ENCODE peak calls at places on chromosome 5, in seven cellular contexts. One of them, this sample, is unnamed. For H3K36me3, the result is how much of the 10 kb centered on the place peaks cover.

GRCh38 chr5:29796018-29796417 is 1397.5 kb upstream of the CDH6 start:
- DNase-seq in IMR-90: no peak
- DNase-seq in breast epithelium: no peak
- DNase-seq in esophagus squamous epithelium: no peak
- DNase-seq in testis: no peak
- DNase-seq in heart left ventricle: no peak
- DNase-seq in tibial nerve: no peak
- DNase-seq in this sample: no peak

GRCh38 chr5:125584119-125584518 is 837.7 kb upstream of the ZNF608 start:
- DNase-seq in IMR-90: no peak
- DNase-seq in breast epithelium: no peak
- DNase-seq in esophagus squamous epithelium: no peak
- DNase-seq in testis: no peak
- DNase-seq in heart left ventricle: no peak
- DNase-seq in tibial nerve: peak
- DNase-seq in this sample: no peak

GRCh38 chr5:122195784-122196394 is 66.5 kb downstream of the ZNF474 start:
- DNase-seq in IMR-90: peak
- DNase-seq in breast epithelium: no peak
- DNase-seq in esophagus squamous epithelium: no peak
- DNase-seq in testis: peak
- DNase-seq in heart left ventricle: no peak
- DNase-seq in tibial nerve: peak
- DNase-seq in this sample: no peak

GRCh38 chr5:61768692-61769281 is 436.7 kb downstream of the ZSWIM6 start:
- DNase-seq in IMR-90: peak
- DNase-seq in breast epithelium: no peak
- DNase-seq in esophagus squamous epithelium: no peak
- DNase-seq in testis: peak
- DNase-seq in heart left ventricle: no peak
- DNase-seq in tibial nerve: no peak
- DNase-seq in this sample: peak

GRCh38 chr5:179867079-179867465 is 8.5 kb upstream of the MRNIP start:
- DNase-seq in IMR-90: no peak
- DNase-seq in breast epithelium: no peak
- DNase-seq in esophagus squamous epithelium: no peak
- DNase-seq in testis: no peak
- DNase-seq in heart left ventricle: no peak
- DNase-seq in tibial nerve: no peak
- DNase-seq in this sample: no peak

GRCh38 chr5:104540448-104540847 is 977.9 kb upstream of the NUDT12 start:
- DNase-seq in IMR-90: peak
- DNase-seq in breast epithelium: no peak
- DNase-seq in esophagus squamous epithelium: no peak
- DNase-seq in testis: peak
- DNase-seq in heart left ventricle: no peak
- DNase-seq in tibial nerve: no peak
- DNase-seq in this sample: peak

GRCh38 chr5:77635617-77636422 is 2.7 kb downstream of the OTP start:
- DNase-seq in IMR-90: no peak
- DNase-seq in breast epithelium: no peak
- DNase-seq in esophagus squamous epithelium: no peak
- DNase-seq in testis: no peak
- DNase-seq in heart left ventricle: no peak
- DNase-seq in tibial nerve: no peak
- DNase-seq in this sample: no peak

GRCh38 chr5:12522116-12522515 is 617.9 kb upstream of the CTNND2 start:
- DNase-seq in IMR-90: no peak
- DNase-seq in breast epithelium: no peak
- DNase-seq in esophagus squamous epithelium: no peak
- DNase-seq in testis: no peak
- DNase-seq in heart left ventricle: no peak
- DNase-seq in tibial nerve: no peak
- DNase-seq in this sample: no peak

GRCh38 chr5:26543987-26544386 is 494.4 kb downstream of the CDH9 start:
- DNase-seq in IMR-90: no peak
- DNase-seq in breast epithelium: no peak
- DNase-seq in esophagus squamous epithelium: no peak
- DNase-seq in testis: no peak
- DNase-seq in heart left ventricle: no peak
- DNase-seq in tibial nerve: no peak
- DNase-seq in this sample: no peak

GRCh38 chr5:40405230-40405629 is 274.5 kb upstream of the PTGER4 start:
- DNase-seq in IMR-90: no peak
- DNase-seq in breast epithelium: no peak
- DNase-seq in esophagus squamous epithelium: no peak
- DNase-seq in testis: no peak
- DNase-seq in heart left ventricle: no peak
- DNase-seq in tibial nerve: peak
- DNase-seq in this sample: no peak

GRCh38 chr5:94618493-94619328 is at the start of the genes KIAA0825 and SLF1:
- DNase-seq in IMR-90: peak
- DNase-seq in breast epithelium: peak
- DNase-seq in esophagus squamous epithelium: peak
- DNase-seq in testis: peak
- DNase-seq in heart left ventricle: peak
- DNase-seq in tibial nerve: peak
- DNase-seq in this sample: peak

GRCh38 chr5:145484195-145484594 is 350.9 kb downstream of the PRELID2 start:
- DNase-seq in IMR-90: peak
- DNase-seq in breast epithelium: no peak
- DNase-seq in esophagus squamous epithelium: no peak
- DNase-seq in testis: no peak
- DNase-seq in heart left ventricle: no peak
- DNase-seq in tibial nerve: no peak
- DNase-seq in this sample: no peak

GRCh38 chr5:131209506-131210191 is 38.9 kb downstream of the LYRM7 start:
- DNase-seq in IMR-90: no peak
- DNase-seq in breast epithelium: no peak
- DNase-seq in esophagus squamous epithelium: no peak
- DNase-seq in testis: no peak
- DNase-seq in heart left ventricle: no peak
- DNase-seq in tibial nerve: no peak
- DNase-seq in this sample: peak

GRCh38 chr5:167230414-167230813 is 1061.0 kb upstream of the WWC1 start:
- DNase-seq in IMR-90: no peak
- DNase-seq in breast epithelium: no peak
- DNase-seq in esophagus squamous epithelium: no peak
- DNase-seq in testis: no peak
- DNase-seq in heart left ventricle: no peak
- DNase-seq in tibial nerve: no peak
- DNase-seq in this sample: no peak

GRCh38 chr5:168951341-168951740 is 349.6 kb downstream of the SLIT3 start:
- DNase-seq in IMR-90: no peak
- DNase-seq in breast epithelium: no peak
- DNase-seq in esophagus squamous epithelium: no peak
- DNase-seq in testis: no peak
- DNase-seq in heart left ventricle: no peak
- DNase-seq in tibial nerve: no peak
- DNase-seq in this sample: no peak

GRCh38 chr5:157459715-157460599 is at the start of gene NIPAL4:
- DNase-seq in IMR-90: no peak
- DNase-seq in breast epithelium: no peak
- DNase-seq in esophagus squamous epithelium: no peak
- DNase-seq in testis: no peak
- DNase-seq in heart left ventricle: no peak
- DNase-seq in tibial nerve: no peak
- DNase-seq in this sample: no peak

DNA sequence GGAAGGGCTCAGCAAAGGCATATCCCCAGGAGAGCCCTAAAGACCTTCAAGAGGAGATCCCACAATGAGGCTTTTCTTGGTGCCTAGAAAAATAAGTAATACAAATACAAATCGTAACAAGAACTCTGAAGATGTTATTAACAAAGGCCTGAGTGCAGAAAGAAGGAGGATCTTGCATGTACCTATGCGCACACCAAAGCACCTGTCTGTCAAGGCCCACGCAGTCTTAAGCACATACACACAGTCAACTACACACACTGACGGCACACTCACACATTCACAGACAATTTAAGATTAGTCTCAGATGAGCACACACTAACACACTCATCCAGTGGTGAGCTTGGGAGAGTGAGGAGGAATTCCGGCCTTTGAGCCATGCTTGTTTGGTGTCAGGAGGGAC is 38.5 kb downstream of the JADE2 start:
- DNase-seq in IMR-90: no peak
- DNase-seq in breast epithelium: no peak
- DNase-seq in esophagus squamous epithelium: no peak
- DNase-seq in testis: no peak
- DNase-seq in heart left ventricle: no peak
- DNase-seq in tibial nerve: no peak
- DNase-seq in this sample: no peak
- H3K36me3 ChIP-seq in IMR-90: half or more
- H3K36me3 ChIP-seq in breast epithelium: under half
- H3K36me3 ChIP-seq in esophagus squamous epithelium: half or more
- H3K36me3 ChIP-seq in testis: under half
- H3K36me3 ChIP-seq in heart left ventricle: half or more
- H3K36me3 ChIP-seq in tibial nerve: under half
- H3K36me3 ChIP-seq in this sample: under half

GRCh38 chr5:154110054-154110453 is 71.3 kb downstream of the MFAP3 start:
- DNase-seq in IMR-90: no peak
- DNase-seq in breast epithelium: no peak
- DNase-seq in esophagus squamous epithelium: no peak
- DNase-seq in testis: no peak
- DNase-seq in heart left ventricle: no peak
- DNase-seq in tibial nerve: no peak
- DNase-seq in this sample: no peak
- H3K27ac ChIP-seq in IMR-90: no peak
- H3K27ac ChIP-seq in breast epithelium: no peak
- H3K27ac ChIP-seq in esophagus squamous epithelium: no peak
- H3K27ac ChIP-seq in testis: no peak
- H3K27ac ChIP-seq in heart left ventricle: no peak
- H3K27ac ChIP-seq in tibial nerve: no peak
- H3K27ac ChIP-seq in this sample: no peak

DNA sequence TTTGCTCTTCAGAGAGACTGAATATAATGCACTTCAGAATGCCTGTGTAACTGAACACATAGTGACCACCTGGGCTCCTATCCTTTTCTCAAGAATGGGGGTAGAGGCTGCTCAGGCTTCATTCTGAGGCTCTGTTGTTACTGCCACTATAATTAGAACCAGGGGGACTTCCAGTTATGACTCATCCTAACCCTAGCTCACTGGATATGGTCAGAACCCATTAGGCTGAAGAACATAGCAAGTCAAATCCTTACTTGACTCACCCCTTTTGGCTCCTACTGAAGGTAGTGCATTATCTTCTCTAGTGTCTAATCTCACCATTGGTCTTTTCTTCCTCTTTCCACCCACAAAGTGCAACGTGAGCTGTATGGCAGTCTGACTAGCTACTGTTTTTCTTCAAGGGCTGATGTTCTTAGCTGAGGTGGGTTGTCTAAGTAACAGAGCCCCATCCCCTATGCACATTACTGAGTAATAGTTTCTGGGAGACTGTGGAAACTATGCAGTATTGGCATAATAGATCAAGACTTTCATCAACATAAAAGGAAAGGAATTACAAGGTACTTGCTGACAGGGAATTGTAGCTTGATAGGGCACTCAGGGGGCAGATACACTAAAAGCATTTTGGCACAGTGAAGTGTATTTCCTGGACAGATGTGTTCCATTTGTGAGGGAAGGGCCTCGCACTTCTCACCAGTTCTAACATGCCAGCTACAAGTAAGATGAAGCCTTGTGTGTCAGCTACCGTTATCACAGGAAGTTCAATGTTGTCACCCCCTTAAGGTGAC is 431.0 kb upstream of the MEF2C start:
- DNase-seq in IMR-90: peak
- DNase-seq in breast epithelium: no peak
- DNase-seq in esophagus squamous epithelium: no peak
- DNase-seq in testis: no peak
- DNase-seq in heart left ventricle: no peak
- DNase-seq in tibial nerve: no peak
- DNase-seq in this sample: no peak
- TF ChIP-seq POLR2A in IMR-90: no peak
- TF ChIP-seq POLR2A in breast epithelium: no peak
- TF ChIP-seq POLR2A in esophagus squamous epithelium: no peak
- TF ChIP-seq POLR2A in testis: no peak
- TF ChIP-seq POLR2A in heart left ventricle: no peak
- TF ChIP-seq POLR2A in tibial nerve: no peak
- TF ChIP-seq POLR2A in this sample: no peak

GRCh38 chr5:176915906-176916305 is 16.8 kb upstream of the HK3 start:
- DNase-seq in IMR-90: no peak
- DNase-seq in breast epithelium: no peak
- DNase-seq in esophagus squamous epithelium: no peak
- DNase-seq in testis: no peak
- DNase-seq in heart left ventricle: no peak
- DNase-seq in tibial nerve: no peak
- DNase-seq in this sample: no peak
- H3K36me3 ChIP-seq in IMR-90: under half
- H3K36me3 ChIP-seq in breast epithelium: under half
- H3K36me3 ChIP-seq in esophagus squamous epithelium: under half
- H3K36me3 ChIP-seq in testis: under half
- H3K36me3 ChIP-seq in heart left ventricle: under half
- H3K36me3 ChIP-seq in tibial nerve: under half
- H3K36me3 ChIP-seq in this sample: under half

GRCh38 chr5:95866431-95867063 is 44.0 kb upstream of the GLRX start:
- DNase-seq in IMR-90: peak
- DNase-seq in breast epithelium: no peak
- DNase-seq in esophagus squamous epithelium: no peak
- DNase-seq in testis: no peak
- DNase-seq in heart left ventricle: no peak
- DNase-seq in tibial nerve: no peak
- DNase-seq in this sample: no peak
- H3K27ac ChIP-seq in IMR-90: peak
- H3K27ac ChIP-seq in breast epithelium: no peak
- H3K27ac ChIP-seq in esophagus squamous epithelium: peak
- H3K27ac ChIP-seq in testis: no peak
- H3K27ac ChIP-seq in heart left ventricle: no peak
- H3K27ac ChIP-seq in tibial nerve: no peak
- H3K27ac ChIP-seq in this sample: no peak

GRCh38 chr5:1488882-1489680 is 34.7 kb downstream of the LPCAT1 start:
- DNase-seq in IMR-90: peak
- DNase-seq in breast epithelium: no peak
- DNase-seq in esophagus squamous epithelium: no peak
- DNase-seq in testis: no peak
- DNase-seq in heart left ventricle: no peak
- DNase-seq in tibial nerve: no peak
- DNase-seq in this sample: peak
- TF ChIP-seq POLR2A in IMR-90: no peak
- TF ChIP-seq POLR2A in breast epithelium: no peak
- TF ChIP-seq POLR2A in esophagus squamous epithelium: no peak
- TF ChIP-seq POLR2A in testis: no peak
- TF ChIP-seq POLR2A in heart left ventricle: no peak
- TF ChIP-seq POLR2A in tibial nerve: no peak
- TF ChIP-seq POLR2A in this sample: no peak

This sample was measured in body of pancreas.